ENCODE peak calls at places on chromosome 17, in four cellular contexts. O, J, U and I are unnamed samples.

GRCh38 chr17:82910770-82911169 is 70.9 kb upstream of the ZNF750 start:
- DNase-seq in J (no peak), O (no peak), U (no peak), I (no peak)

GRCh38 chr17:45413498-45413923 is 19.2 kb downstream of the ARHGAP27 start:
- DNase-seq in U (no peak), J (no peak), O (no peak), I (no peak)

GRCh38 chr17:77279448-77280303 is 138.9 kb downstream of the SEC14L1 start:
- DNase-seq in J (peak; percentile 90), O (no peak), U (peak; percentile 23), I (no peak)

GRCh38 chr17:7237761-7238417 is 1.4 kb downstream of the PHF23 start:
- DNase-seq in O (no peak), U (peak; percentile 46), J (no peak), I (no peak)

GRCh38 chr17:81391964-81392908 is 3.0 kb upstream of the BAHCC1 start:
- DNase-seq in J (no peak), U (peak; percentile 52), O (no peak), I (no peak)

GRCh38 chr17:71500761-71501555 is 619.9 kb upstream of the SOX9 start:
- DNase-seq in O (no peak), J (no peak), U (no peak), I (no peak)

GRCh38 chr17:75317671-75318070 is 28.4 kb upstream of the SLC25A19 start:
- DNase-seq in U (no peak), J (no peak), O (no peak), I (no peak)

GRCh38 chr17:65463242-65463641 is 98.2 kb downstream of the AXIN2 start:
- DNase-seq in O (peak; percentile 4), U (peak; percentile 7), J (peak; percentile 29), I (no peak)

GRCh38 chr17:73686961-73687360 is 42.7 kb upstream of the SDK2 start:
- DNase-seq in J (no peak), U (no peak), O (no peak), I (no peak)

GRCh38 chr17:5399767-5400166 is 19.7 kb downstream of the NUP88 start:
- DNase-seq in O (no peak), U (peak; percentile 17), J (no peak), I (no peak)

GRCh38 chr17:37239690-37240344 is 136.0 kb upstream of the C17orf78 start:
- DNase-seq in U (peak; percentile 72), J (peak; percentile 18), O (no peak), I (no peak)

GRCh38 chr17:42775534-42776098 is 2.4 kb downstream of the VPS25 start:
- DNase-seq in O (no peak), U (peak; percentile 66), J (no peak), I (no peak)

GRCh38 chr17:63698886-63699637 is 863 bp downstream of the LIMD2 start:
- DNase-seq in O (no peak), J (no peak), U (peak; percentile 29), I (no peak)

GRCh38 chr17:76405607-76405966 is 21.2 kb downstream of the SPHK1 start:
- DNase-seq in O (no peak), U (no peak), J (no peak), I (no peak)

GRCh38 chr17:8020776-8021564 is 17.9 kb upstream of the ALOX15B start:
- DNase-seq in U (no peak), J (no peak), O (no peak), I (no peak)

GRCh38 chr17:37358830-37359681 is 16.7 kb upstream of the C17orf78 start:
- DNase-seq in O (peak; percentile 26), J (peak; percentile 92), U (peak; percentile 86), I (peak; percentile 77)

GRCh38 chr17:80664217-80664780 is 119.7 kb downstream of the RPTOR start:
- DNase-seq in J (no peak), O (no peak), U (no peak), I (no peak)

GRCh38 chr17:9371019-9371418 is 204.6 kb downstream of the STX8 start:
- DNase-seq in J (peak; percentile 67), O (peak; percentile 93), U (peak; percentile 91), I (peak; percentile 87)

GRCh38 chr17:42436401-42436800 is 13.3 kb upstream of the CAVIN1 start:
- DNase-seq in U (peak; percentile 99), O (peak; percentile 94), J (peak; percentile 66), I (no peak)

GRCh38 chr17:42287305-42288077 is 807 bp upstream of the STAT5A start:
- DNase-seq in U (no peak), J (no peak), O (no peak), I (no peak)

GRCh38 chr17:71398706-71399620 is 721.9 kb upstream of the SOX9 start:
- DNase-seq in J (no peak), O (no peak), U (no peak), I (no peak)

GRCh38 chr17:65323055-65323454 is 185.9 kb downstream of the RGS9 start:
- DNase-seq in O (no peak), J (no peak), U (no peak), I (no peak)

GRCh38 chr17:13593757-13594156 is 8.0 kb downstream of the HS3ST3A1 start:
- DNase-seq in O (no peak), J (no peak), U (peak; percentile 57), I (no peak)

GRCh38 chr17:79098282-79098867 is 23.8 kb downstream of the ENGASE start:
- DNase-seq in J (no peak), O (no peak), U (no peak), I (no peak)